ENCODE peak calls at places on chromosomes 5 and 9, in five cellular contexts. H, Z, L, S and J are unnamed samples.

GRCh38 chr5:24644757-24645156 is at the start of gene CDH10:
- DNase-seq in L (no peak), H (peak), Z (peak), S (no peak), J (no peak)

GRCh38 chr5:38450627-38451371 is 105.6 kb downstream of the LIFR start:
- DNase-seq in H (peak), L (no peak), Z (no peak), S (no peak), J (no peak)

GRCh38 chr9:79196606-79197005 is 375.2 kb upstream of the TLE4 start:
- DNase-seq in Z (no peak), S (no peak), L (no peak), H (peak), J (no peak)

GRCh38 chr5:10485142-10485795 is 43.6 kb downstream of the ROPN1L start:
- DNase-seq in H (peak), Z (peak), S (peak), L (no peak), J (peak)

GRCh38 chr5:53674114-53674513 is 113.7 kb downstream of the NDUFS4 start:
- DNase-seq in L (no peak), H (no peak), S (no peak), Z (no peak), J (no peak)

GRCh38 chr5:9544502-9545300 is 1.2 kb downstream of the SEMA5A start:
- DNase-seq in H (peak), S (peak), Z (peak), L (no peak), J (no peak)

GRCh38 chr5:94524841-94525697 is 93.3 kb downstream of the KIAA0825 start:
- DNase-seq in Z (peak), S (no peak), L (no peak), H (peak), J (no peak)

GRCh38 chr5:37037840-37038239 is 161.3 kb downstream of the NIPBL start:
- DNase-seq in Z (no peak), H (no peak), L (no peak), S (no peak), J (no peak)